ENCODE peak calls at places on chromosomes 13 and 19, in seven cellular contexts. O is fibroblast of mammary gland, T is AG04449, L is BE2C, D is brain microvascular endothelial cell, K is tibial artery, Q is breast epithelium. X is an unnamed sample.
A peak's percentile ranks its signal among the peaks of the same experiment; 100 is the strongest.

GRCh38 chr19:56321254-56321980 is 6.8 kb upstream of the ZSCAN5A start:
- DNase-seq in O (no peak), Q (no peak), K (no peak), T (no peak), L (no peak), D (no peak), X (no peak)

GRCh38 chr19:28466107-28467045 is 746.6 kb downstream of the UQCRFS1 start:
- DNase-seq in Q (no peak), K (no peak), O (peak; percentile 61), L (peak; percentile 41), D (peak; percentile 14), T (no peak), X (no peak)

GRCh38 chr19:43576479-43576878 is 878 bp downstream of the PINLYP start:
- DNase-seq in K (no peak), D (no peak), T (no peak), O (no peak), Q (no peak), L (no peak), X (no peak)

GRCh38 chr13:33537691-33538090 is 252.1 kb upstream of the STARD13 start:
- DNase-seq in K (no peak), D (no peak), T (no peak), O (peak; percentile 46), L (no peak), Q (no peak), X (no peak)

GRCh38 chr13:90293793-90294361 is 1053.6 kb upstream of the MIR17HG start:
- DNase-seq in D (no peak), Q (no peak), L (no peak), O (no peak), T (no peak), K (no peak), X (no peak)

GRCh38 chr19:31378404-31378803 is 29.2 kb upstream of the TSHZ3 start:
- DNase-seq in K (no peak), O (peak; percentile 98), L (peak; percentile 20), T (peak; percentile 81), Q (no peak), D (peak; percentile 84), X (no peak)

GRCh38 chr19:28633223-28634030 is 579.5 kb downstream of the UQCRFS1 start:
- DNase-seq in Q (no peak), L (peak; percentile 21), D (peak; percentile 20), O (peak; percentile 66), T (no peak), K (no peak), X (peak; percentile 9)

GRCh38 chr19:15449620-15450527 is at the start of gene WIZ:
- DNase-seq in L (peak; percentile 87), T (no peak), O (peak; percentile 40), K (peak; percentile 90), D (peak; percentile 70), Q (peak; percentile 79), X (peak; percentile 98)

GRCh38 chr19:36489139-36489919 is at the start of gene ZNF566:
- DNase-seq in O (peak; percentile 96), D (peak; percentile 96), Q (peak; percentile 89), T (peak; percentile 87), K (peak; percentile 93), L (peak; percentile 97), X (peak; percentile 96)

GRCh38 chr19:3404324-3405260 is 38.2 kb downstream of the NFIC start:
- DNase-seq in L (no peak), Q (peak; percentile 91), O (peak; percentile 92), K (peak; percentile 96), D (peak; percentile 72), T (no peak), X (no peak)

GRCh38 chr13:91381371-91381770 is 17.1 kb upstream of the GPC5 start:
- DNase-seq in L (peak; percentile 30), K (no peak), D (peak; percentile 11), T (no peak), O (peak; percentile 27), Q (no peak), X (no peak)

GRCh38 chr19:30332445-30333234 is 39.5 kb upstream of the ZNF536 start:
- DNase-seq in T (no peak), K (no peak), L (no peak), Q (no peak), O (no peak), D (no peak), X (no peak)

GRCh38 chr19:39846176-39846677 is at the start of gene FBL:
- DNase-seq in D (peak; percentile 79), Q (peak; percentile 90), L (peak; percentile 98), K (peak; percentile 97), T (peak; percentile 19), O (peak; percentile 85), X (peak; percentile 99)

GRCh38 chr19:38039966-38040365 is 133.0 kb downstream of the SIPA1L3 start:
- DNase-seq in K (no peak), L (no peak), Q (no peak), O (peak; percentile 97), T (peak; percentile 86), D (peak; percentile 97), X (no peak)

GRCh38 chr13:23381877-23382276 is 51.6 kb downstream of the SACS start:
- DNase-seq in K (no peak), O (no peak), Q (no peak), D (no peak), T (no peak), L (no peak), X (no peak)

GRCh38 chr19:35306473-35307246 is 14.7 kb downstream of the MAG start:
- DNase-seq in O (no peak), L (no peak), T (no peak), K (no peak), D (no peak), Q (no peak), X (peak; percentile 64)

GRCh38 chr13:113769106-113769505 is 10.1 kb downstream of the TMEM255B start:
- DNase-seq in T (no peak), D (no peak), L (no peak), K (no peak), O (no peak), Q (no peak), X (no peak)

GRCh38 chr13:102359264-102359663 is 42.6 kb downstream of the FGF14 start:
- DNase-seq in O (no peak), L (no peak), Q (no peak), K (no peak), D (no peak), T (no peak), X (no peak)

GRCh38 chr13:102355251-102355650 is 46.6 kb downstream of the FGF14 start:
- DNase-seq in T (no peak), Q (no peak), K (no peak), D (no peak), L (no peak), O (no peak), X (no peak)

DNA sequence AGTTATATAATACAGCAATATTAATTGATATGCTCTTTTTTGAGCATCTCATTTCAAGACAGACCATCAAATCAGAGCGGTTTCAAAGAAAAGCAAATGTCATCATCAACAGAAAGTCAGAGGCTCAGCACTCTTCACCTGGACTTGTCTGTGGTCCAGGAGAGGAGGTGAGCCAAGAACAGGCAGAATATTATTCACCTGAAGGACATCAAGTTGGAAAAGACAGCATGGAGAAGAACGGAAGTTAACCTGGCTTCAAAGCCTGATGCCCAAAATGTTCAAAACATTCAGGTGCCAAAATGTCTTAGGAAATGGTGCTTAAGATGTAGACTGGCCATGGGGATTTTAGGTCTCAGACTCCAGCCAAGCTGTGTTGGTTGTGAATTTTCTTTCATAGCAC is 40.7 kb downstream of the FGF14 start:
- DNase-seq in L (no peak), O (no peak), D (no peak), Q (no peak), K (no peak), T (no peak), X (no peak)
- TF ChIP-seq CTCF in L (no peak), O (no peak), D (no peak), Q (no peak), K (no peak), T (no peak), X (no peak)

DNA sequence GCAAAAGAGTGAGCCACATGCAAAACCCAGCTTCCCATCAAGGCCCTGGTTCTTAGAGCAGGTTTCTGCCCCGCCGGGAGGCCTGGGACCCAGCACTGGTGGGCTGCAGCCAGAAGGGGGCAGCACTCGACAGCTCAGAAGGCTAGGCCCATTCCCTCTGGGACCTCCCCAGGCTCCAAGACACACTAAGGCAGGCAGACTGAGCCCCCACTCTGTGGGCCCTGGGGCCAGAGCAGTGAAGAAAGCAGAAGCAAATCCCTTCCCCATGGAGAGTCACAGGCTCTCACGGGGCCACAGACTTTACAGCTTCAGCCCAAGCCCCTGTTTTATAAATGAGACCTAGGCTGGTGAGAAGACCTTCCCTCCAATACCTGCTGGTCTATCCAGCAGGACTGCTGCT is 109.4 kb downstream of the ABCC4 start:
- DNase-seq in L (peak; percentile 92), T (peak; percentile 36), Q (no peak), K (peak; percentile 79), O (peak; percentile 77), D (peak; percentile 79), X (peak; percentile 62)
- TF ChIP-seq CTCF in L (peak; percentile 96), T (peak; percentile 99), Q (peak; percentile 28), K (peak; percentile 38), O (peak; percentile 91), D (peak; percentile 99), X (peak; percentile 97)

GRCh38 chr13:101536079-101536478 is 83.6 kb downstream of the ITGBL1 start:
- DNase-seq in O (no peak), K (no peak), T (no peak), D (no peak), Q (no peak), L (no peak), X (no peak)
- TF ChIP-seq CTCF in O (no peak), K (no peak), T (no peak), D (no peak), Q (no peak), L (no peak), X (no peak)

GRCh38 chr19:49869484-49870308 is 2.3 kb upstream of the PNKP start:
- DNase-seq in T (peak; percentile 99), L (peak; percentile 96), O (peak; percentile 100), K (peak; percentile 99), Q (peak; percentile 98), D (peak; percentile 100), X (peak; percentile 94)
- TF ChIP-seq CTCF in T (no peak), L (no peak), O (no peak), K (peak; percentile 44), Q (peak; percentile 40), D (no peak), X (no peak)

GRCh38 chr19:45154064-45154827 is 6.5 kb downstream of the NKPD1 start:
- DNase-seq in O (peak; percentile 96), L (peak; percentile 12), D (peak; percentile 86), Q (no peak), K (no peak), T (peak; percentile 4), X (peak; percentile 40)
- TF ChIP-seq CTCF in O (peak; percentile 23), L (no peak), D (peak; percentile 17), Q (no peak), K (no peak), T (no peak), X (no peak)

DNA sequence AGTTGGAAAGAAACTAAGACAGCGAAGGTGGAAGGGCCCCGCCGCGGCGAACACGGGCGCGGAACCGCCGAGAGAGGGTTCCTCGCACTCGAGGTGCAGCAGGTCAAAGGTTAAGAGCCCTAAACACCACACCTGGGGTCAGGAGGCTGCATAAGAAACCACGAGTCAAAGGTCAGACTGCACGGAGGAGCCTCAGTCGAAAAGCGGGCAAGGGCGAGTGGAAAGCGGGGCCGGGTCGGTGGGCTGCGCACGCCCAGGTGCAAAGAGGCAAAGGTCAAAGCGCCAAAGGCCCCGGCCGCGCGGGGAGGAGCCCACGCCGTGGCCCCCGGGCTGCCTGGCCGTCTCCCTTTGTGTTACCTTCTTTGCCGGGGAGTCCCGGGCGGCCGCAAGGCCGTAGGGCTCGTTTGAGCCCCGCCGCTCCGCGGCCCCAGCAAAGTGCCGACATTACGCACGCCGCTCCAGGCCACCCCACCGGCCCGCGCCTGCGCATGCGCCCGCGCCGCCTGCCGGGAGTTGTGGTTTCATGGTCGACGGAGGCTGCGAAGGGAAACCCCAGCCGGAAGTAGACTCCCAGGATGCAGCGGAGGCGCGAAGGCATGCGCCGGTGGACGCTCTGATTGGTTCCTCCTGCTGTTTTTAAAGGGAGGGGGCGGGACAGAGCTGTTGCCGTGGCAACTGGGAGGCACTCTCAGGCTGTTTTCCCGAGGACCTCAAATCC is at the start of gene POLRMT:
- DNase-seq in Q (peak; percentile 98), D (peak; percentile 97), T (peak; percentile 85), O (peak; percentile 98), L (peak; percentile 98), K (peak; percentile 99), X (peak; percentile 100)
- TF ChIP-seq CTCF in Q (no peak), D (no peak), T (no peak), O (no peak), L (no peak), K (no peak), X (no peak)

X was measured in GM13977.